ENCODE peak calls at places on chromosomes 1 and 21, in five cellular contexts. One of them, this sample, is unnamed.

GRCh38 chr1:184597652-184598357 is 156.9 kb downstream of the EDEM3 start:
- DNase-seq in uterus: no peak
- DNase-seq in left ventricle myocardium inferior: no peak
- DNase-seq in heart left ventricle: no peak
- DNase-seq in CD4-positive, alpha-beta memory T cell: no peak
- DNase-seq in this sample: no peak

GRCh38 chr1:54483875-54484437 is 64.1 kb upstream of the ACOT11 start:
- DNase-seq in uterus: no peak
- DNase-seq in left ventricle myocardium inferior: no peak
- DNase-seq in heart left ventricle: no peak
- DNase-seq in CD4-positive, alpha-beta memory T cell: no peak
- DNase-seq in this sample: no peak

GRCh38 chr1:198472123-198472522 is 68.4 kb downstream of the ATP6V1G3 start:
- DNase-seq in uterus: no peak
- DNase-seq in left ventricle myocardium inferior: no peak
- DNase-seq in heart left ventricle: no peak
- DNase-seq in CD4-positive, alpha-beta memory T cell: no peak
- DNase-seq in this sample: no peak

GRCh38 chr1:223747838-223748335 is 35.5 kb downstream of the CAPN2 start:
- DNase-seq in uterus: peak; percentile 66
- DNase-seq in left ventricle myocardium inferior: no peak
- DNase-seq in heart left ventricle: peak; percentile 45
- DNase-seq in CD4-positive, alpha-beta memory T cell: no peak
- DNase-seq in this sample: no peak

GRCh38 chr1:119773711-119774241 is 5.1 kb upstream of the HMGCS2 start:
- DNase-seq in uterus: no peak
- DNase-seq in left ventricle myocardium inferior: no peak
- DNase-seq in heart left ventricle: no peak
- DNase-seq in CD4-positive, alpha-beta memory T cell: no peak
- DNase-seq in this sample: no peak

GRCh38 chr21:27268290-27268689 is 301.4 kb upstream of the ADAMTS5 start:
- DNase-seq in uterus: no peak
- DNase-seq in left ventricle myocardium inferior: no peak
- DNase-seq in heart left ventricle: no peak
- DNase-seq in CD4-positive, alpha-beta memory T cell: no peak
- DNase-seq in this sample: no peak

GRCh38 chr1:22643381-22643780 is at the start of gene C1QC:
- DNase-seq in uterus: no peak
- DNase-seq in left ventricle myocardium inferior: peak; percentile 51
- DNase-seq in heart left ventricle: peak; percentile 79
- DNase-seq in CD4-positive, alpha-beta memory T cell: no peak
- DNase-seq in this sample: peak; percentile 88

GRCh38 chr21:32592929-32593502 is 7.7 kb upstream of the TCP10L start:
- DNase-seq in uterus: no peak
- DNase-seq in left ventricle myocardium inferior: no peak
- DNase-seq in heart left ventricle: no peak
- DNase-seq in CD4-positive, alpha-beta memory T cell: no peak
- DNase-seq in this sample: no peak

GRCh38 chr21:28018741-28019669 is 973.7 kb downstream of the LTN1 start:
- DNase-seq in uterus: no peak
- DNase-seq in left ventricle myocardium inferior: no peak
- DNase-seq in heart left ventricle: no peak
- DNase-seq in CD4-positive, alpha-beta memory T cell: no peak
- DNase-seq in this sample: no peak

GRCh38 chr1:155979525-155980343 is 1.4 kb upstream of the ARHGEF2 start:
- DNase-seq in uterus: peak; percentile 70
- DNase-seq in left ventricle myocardium inferior: peak; percentile 60
- DNase-seq in heart left ventricle: peak; percentile 83
- DNase-seq in CD4-positive, alpha-beta memory T cell: no peak
- DNase-seq in this sample: no peak

GRCh38 chr21:38804030-38804616 is 1.6 kb upstream of the ETS2 start:
- DNase-seq in uterus: no peak
- DNase-seq in left ventricle myocardium inferior: no peak
- DNase-seq in heart left ventricle: no peak
- DNase-seq in CD4-positive, alpha-beta memory T cell: no peak
- DNase-seq in this sample: no peak

GRCh38 chr21:38806153-38806941 is 618 bp downstream of the ETS2 start:
- DNase-seq in uterus: no peak
- DNase-seq in left ventricle myocardium inferior: peak; percentile 53
- DNase-seq in heart left ventricle: peak; percentile 54
- DNase-seq in CD4-positive, alpha-beta memory T cell: peak; percentile 27
- DNase-seq in this sample: peak; percentile 86

GRCh38 chr21:38806942-38807284 is 1.2 kb downstream of the ETS2 start:
- DNase-seq in uterus: no peak
- DNase-seq in left ventricle myocardium inferior: no peak
- DNase-seq in heart left ventricle: no peak
- DNase-seq in CD4-positive, alpha-beta memory T cell: no peak
- DNase-seq in this sample: no peak

GRCh38 chr21:38804617-38805281 is 980 bp upstream of the ETS2 start:
- DNase-seq in uterus: peak; percentile 72
- DNase-seq in left ventricle myocardium inferior: peak; percentile 79
- DNase-seq in heart left ventricle: peak; percentile 89
- DNase-seq in CD4-positive, alpha-beta memory T cell: no peak
- DNase-seq in this sample: peak; percentile 94

DNA sequence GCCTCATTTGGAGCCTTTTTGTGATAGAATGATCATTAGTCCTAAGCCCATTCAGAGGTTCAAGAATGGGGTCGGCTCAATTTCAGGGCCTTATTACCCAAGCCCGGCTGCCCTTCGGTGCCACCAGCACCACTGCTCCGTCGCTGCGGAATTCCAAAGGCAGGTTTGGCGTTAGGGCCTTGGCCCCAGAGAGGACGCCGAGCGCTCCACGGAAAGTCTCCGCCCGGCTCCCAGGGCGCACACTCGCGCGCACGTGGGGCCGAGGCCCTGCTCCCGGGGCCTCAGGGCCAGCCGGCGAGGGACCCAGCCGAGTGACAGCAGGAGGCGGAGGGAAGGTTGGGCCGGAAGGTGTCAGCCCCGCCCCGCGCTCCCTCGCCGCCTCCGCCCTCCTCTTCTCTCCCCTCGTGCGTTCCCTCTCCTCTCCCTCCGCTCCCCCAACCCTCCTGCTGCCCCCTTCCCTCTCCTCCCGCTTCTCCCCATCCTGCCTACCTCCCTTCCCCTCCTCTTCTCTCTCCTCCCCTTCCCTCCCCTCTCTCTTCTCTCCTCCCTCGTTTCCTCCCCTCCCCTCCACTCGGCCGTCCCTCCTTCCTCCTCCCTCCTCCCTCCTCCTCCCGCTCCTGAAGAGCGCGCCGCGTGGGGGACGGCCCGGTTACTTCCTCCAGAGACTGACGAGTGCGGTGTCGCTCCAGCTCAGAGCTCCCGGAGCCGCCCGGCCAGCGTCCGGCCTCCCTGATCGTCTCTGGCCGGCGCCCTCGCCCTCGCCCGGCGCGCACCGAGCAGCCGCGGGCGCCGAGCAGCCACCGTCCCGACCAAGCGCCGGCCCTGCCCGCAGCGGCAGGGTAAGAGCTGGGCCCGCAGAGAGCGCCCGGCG is at the start of gene ETS2:
- DNase-seq in uterus: peak; percentile 92
- DNase-seq in left ventricle myocardium inferior: peak; percentile 90
- DNase-seq in heart left ventricle: peak; percentile 95
- DNase-seq in CD4-positive, alpha-beta memory T cell: peak; percentile 59
- DNase-seq in this sample: peak; percentile 96
- H3K4me1 ChIP-seq in uterus: no peaks in the 10 kb centered on the region
- H3K4me1 ChIP-seq in left ventricle myocardium inferior: peaks cover 53% of the 10 kb centered on the region
- H3K4me1 ChIP-seq in heart left ventricle: no peaks in the 10 kb centered on the region
- H3K4me1 ChIP-seq in CD4-positive, alpha-beta memory T cell: peaks cover 32% of the 10 kb centered on the region
- H3K4me1 ChIP-seq in this sample: peaks cover 2% of the 10 kb centered on the region

GRCh38 chr1:248810727-248811513 is 14.8 kb downstream of the SH3BP5L start:
- DNase-seq in uterus: no peak
- DNase-seq in left ventricle myocardium inferior: peak; percentile 58
- DNase-seq in heart left ventricle: peak; percentile 80
- DNase-seq in CD4-positive, alpha-beta memory T cell: no peak
- DNase-seq in this sample: no peak
- H3K4me1 ChIP-seq in uterus: no peaks in the 10 kb centered on the region
- H3K4me1 ChIP-seq in left ventricle myocardium inferior: peaks cover 31% of the 10 kb centered on the region
- H3K4me1 ChIP-seq in heart left ventricle: peaks cover 4% of the 10 kb centered on the region
- H3K4me1 ChIP-seq in CD4-positive, alpha-beta memory T cell: peaks cover 5% of the 10 kb centered on the region
- H3K4me1 ChIP-seq in this sample: no peaks in the 10 kb centered on the region

GRCh38 chr1:12465126-12465525 is 152.9 kb downstream of the DHRS3 start:
- DNase-seq in uterus: no peak
- DNase-seq in left ventricle myocardium inferior: no peak
- DNase-seq in heart left ventricle: no peak
- DNase-seq in CD4-positive, alpha-beta memory T cell: no peak
- DNase-seq in this sample: no peak
- H3K4me1 ChIP-seq in uterus: peaks cover 6% of the 10 kb centered on the region
- H3K4me1 ChIP-seq in left ventricle myocardium inferior: peaks cover 64% of the 10 kb centered on the region
- H3K4me1 ChIP-seq in heart left ventricle: peaks cover 20% of the 10 kb centered on the region
- H3K4me1 ChIP-seq in CD4-positive, alpha-beta memory T cell: peaks cover 6% of the 10 kb centered on the region
- H3K4me1 ChIP-seq in this sample: peaks cover 8% of the 10 kb centered on the region

GRCh38 chr1:3478187-3478586 is 23.7 kb downstream of the ARHGEF16 start:
- DNase-seq in uterus: no peak
- DNase-seq in left ventricle myocardium inferior: no peak
- DNase-seq in heart left ventricle: no peak
- DNase-seq in CD4-positive, alpha-beta memory T cell: no peak
- DNase-seq in this sample: no peak

GRCh38 chr1:3481836-3482589 is 27.5 kb downstream of the ARHGEF16 start:
- DNase-seq in uterus: no peak
- DNase-seq in left ventricle myocardium inferior: no peak
- DNase-seq in heart left ventricle: no peak
- DNase-seq in CD4-positive, alpha-beta memory T cell: no peak
- DNase-seq in this sample: no peak

GRCh38 chr1:3479511-3480368 is 25.3 kb downstream of the ARHGEF16 start:
- DNase-seq in uterus: no peak
- DNase-seq in left ventricle myocardium inferior: no peak
- DNase-seq in heart left ventricle: no peak
- DNase-seq in CD4-positive, alpha-beta memory T cell: no peak
- DNase-seq in this sample: no peak

GRCh38 chr1:3481046-3481445 is 26.6 kb downstream of the ARHGEF16 start:
- DNase-seq in uterus: no peak
- DNase-seq in left ventricle myocardium inferior: no peak
- DNase-seq in heart left ventricle: no peak
- DNase-seq in CD4-positive, alpha-beta memory T cell: no peak
- DNase-seq in this sample: no peak

GRCh38 chr1:3480369-3480719 is 25.9 kb downstream of the ARHGEF16 start:
- DNase-seq in uterus: no peak
- DNase-seq in left ventricle myocardium inferior: no peak
- DNase-seq in heart left ventricle: no peak
- DNase-seq in CD4-positive, alpha-beta memory T cell: no peak
- DNase-seq in this sample: no peak
- H3K4me1 ChIP-seq in uterus: no peaks in the 10 kb centered on the region
- H3K4me1 ChIP-seq in left ventricle myocardium inferior: no peaks in the 10 kb centered on the region
- H3K4me1 ChIP-seq in heart left ventricle: no peaks in the 10 kb centered on the region
- H3K4me1 ChIP-seq in CD4-positive, alpha-beta memory T cell: no peaks in the 10 kb centered on the region
- H3K4me1 ChIP-seq in this sample: no peaks in the 10 kb centered on the region

GRCh38 chr1:39268112-39268581 is 63.7 kb downstream of the MACF1 start:
- DNase-seq in uterus: peak; percentile 78
- DNase-seq in left ventricle myocardium inferior: no peak
- DNase-seq in heart left ventricle: peak; percentile 28
- DNase-seq in CD4-positive, alpha-beta memory T cell: peak; percentile 21
- DNase-seq in this sample: no peak

GRCh38 chr1:39269349-39269748 is 64.9 kb downstream of the MACF1 start:
- DNase-seq in uterus: no peak
- DNase-seq in left ventricle myocardium inferior: no peak
- DNase-seq in heart left ventricle: no peak
- DNase-seq in CD4-positive, alpha-beta memory T cell: no peak
- DNase-seq in this sample: no peak

GRCh38 chr1:39268906-39269305 is 64.4 kb downstream of the MACF1 start:
- DNase-seq in uterus: no peak
- DNase-seq in left ventricle myocardium inferior: no peak
- DNase-seq in heart left ventricle: no peak
- DNase-seq in CD4-positive, alpha-beta memory T cell: no peak
- DNase-seq in this sample: no peak

GRCh38 chr1:39270368-39270767 is 65.9 kb downstream of the MACF1 start:
- DNase-seq in uterus: no peak
- DNase-seq in left ventricle myocardium inferior: no peak
- DNase-seq in heart left ventricle: no peak
- DNase-seq in CD4-positive, alpha-beta memory T cell: no peak
- DNase-seq in this sample: no peak

GRCh38 chr1:39269791-39270342 is 65.4 kb downstream of the MACF1 start:
- DNase-seq in uterus: peak; percentile 76
- DNase-seq in left ventricle myocardium inferior: no peak
- DNase-seq in heart left ventricle: no peak
- DNase-seq in CD4-positive, alpha-beta memory T cell: no peak
- DNase-seq in this sample: no peak
- H3K4me1 ChIP-seq in uterus: peaks cover 20% of the 10 kb centered on the region
- H3K4me1 ChIP-seq in left ventricle myocardium inferior: peaks cover 84% of the 10 kb centered on the region
- H3K4me1 ChIP-seq in heart left ventricle: peaks cover 41% of the 10 kb centered on the region
- H3K4me1 ChIP-seq in CD4-positive, alpha-beta memory T cell: peaks cover 87% of the 10 kb centered on the region
- H3K4me1 ChIP-seq in this sample: peaks cover 23% of the 10 kb centered on the region

GRCh38 chr1:246609632-246610031 is 43.4 kb downstream of the CNST start:
- DNase-seq in uterus: no peak
- DNase-seq in left ventricle myocardium inferior: no peak
- DNase-seq in heart left ventricle: no peak
- DNase-seq in CD4-positive, alpha-beta memory T cell: no peak
- DNase-seq in this sample: no peak

GRCh38 chr1:246608616-246609376 is 42.5 kb downstream of the CNST start:
- DNase-seq in uterus: peak; percentile 59
- DNase-seq in left ventricle myocardium inferior: peak; percentile 61
- DNase-seq in heart left ventricle: peak; percentile 72
- DNase-seq in CD4-positive, alpha-beta memory T cell: no peak
- DNase-seq in this sample: no peak

GRCh38 chr1:246617156-246617555 is 50.9 kb downstream of the CNST start:
- DNase-seq in uterus: no peak
- DNase-seq in left ventricle myocardium inferior: no peak
- DNase-seq in heart left ventricle: no peak
- DNase-seq in CD4-positive, alpha-beta memory T cell: no peak
- DNase-seq in this sample: no peak

GRCh38 chr1:246617768-246618167 is 51.5 kb downstream of the CNST start:
- DNase-seq in uterus: no peak
- DNase-seq in left ventricle myocardium inferior: no peak
- DNase-seq in heart left ventricle: no peak
- DNase-seq in CD4-positive, alpha-beta memory T cell: no peak
- DNase-seq in this sample: no peak

GRCh38 chr1:246613131-246613758 is 47.0 kb downstream of the CNST start:
- DNase-seq in uterus: no peak
- DNase-seq in left ventricle myocardium inferior: no peak
- DNase-seq in heart left ventricle: no peak
- DNase-seq in CD4-positive, alpha-beta memory T cell: no peak
- DNase-seq in this sample: no peak
- H3K4me1 ChIP-seq in uterus: peaks cover 11% of the 10 kb centered on the region
- H3K4me1 ChIP-seq in left ventricle myocardium inferior: peaks cover 79% of the 10 kb centered on the region
- H3K4me1 ChIP-seq in heart left ventricle: peaks cover 10% of the 10 kb centered on the region
- H3K4me1 ChIP-seq in CD4-positive, alpha-beta memory T cell: peaks cover 34% of the 10 kb centered on the region
- H3K4me1 ChIP-seq in this sample: peaks cover 2% of the 10 kb centered on the region